ENCODE peak calls at places on chromosomes 2 and 18, in six cellular contexts. P is Caco-2; W is PC-9; R is mammary epithelial cell; M is neural crest cell; Y is CD8-positive, alpha-beta T cell. A is an unnamed sample.
A peak's percentile ranks its signal among the peaks of the same experiment; 100 is the strongest.

GRCh38 chr2:26786207-26787023 is 559 bp downstream of the CENPA start:
- DNase-seq in P (peak; percentile 19), W (no peak), M (no peak), R (peak; percentile 11), Y (no peak), A (no peak)

GRCh38 chr2:201959626-201960025 is 74.0 kb upstream of the FZD7 start:
- DNase-seq in M (no peak), Y (no peak), P (no peak), W (no peak), R (no peak), A (no peak)

GRCh38 chr2:240468300-240469238 is 33.1 kb downstream of the GPC1 start:
- DNase-seq in M (peak; percentile 1), R (no peak), Y (no peak), P (no peak), W (no peak), A (no peak)

GRCh38 chr18:29501952-29502351 is 1325.0 kb upstream of the CDH2 start:
- DNase-seq in Y (no peak), W (peak; percentile 40), P (no peak), M (no peak), R (peak; percentile 87), A (no peak)

GRCh38 chr18:63207154-63207790 is 112.3 kb downstream of the BCL2 start:
- DNase-seq in R (no peak), W (no peak), Y (no peak), P (no peak), M (no peak), A (no peak)

GRCh38 chr2:66495788-66496640 is 61.1 kb downstream of the MEIS1 start:
- DNase-seq in Y (no peak), M (no peak), R (peak; percentile 85), P (peak; percentile 43), W (peak; percentile 92), A (peak; percentile 16)

GRCh38 chr2:38935568-38936172 is 46.0 kb downstream of the ARHGEF33 start:
- DNase-seq in P (no peak), Y (no peak), W (no peak), M (no peak), R (peak; percentile 68), A (no peak)

GRCh38 chr2:67272195-67272594 is 124.9 kb upstream of the ETAA1 start:
- DNase-seq in M (no peak), W (no peak), P (no peak), Y (no peak), R (no peak), A (no peak)

GRCh38 chr18:39946623-39947061 is 2008.4 kb upstream of the PIK3C3 start:
- DNase-seq in M (no peak), W (peak; percentile 90), P (peak; percentile 2), Y (no peak), R (peak; percentile 85), A (no peak)

GRCh38 chr2:149160701-149161217 is 122.3 kb downstream of the LYPD6B start:
- DNase-seq in W (no peak), R (no peak), P (peak; percentile 47), Y (peak; percentile 28), M (no peak), A (no peak)

GRCh38 chr2:61910603-61911002 is 5.1 kb downstream of the COMMD1 start:
- DNase-seq in P (peak; percentile 42), W (no peak), Y (no peak), R (no peak), M (no peak), A (no peak)
- TF ChIP-seq CTCF in P (peak; percentile 27), W (peak; percentile 57), Y (no peak), R (peak; percentile 43), M (peak; percentile 45), A (peak; percentile 13)

GRCh38 chr18:45932708-45933107 is 34.4 kb downstream of the EPG5 start:
- DNase-seq in R (no peak), M (no peak), P (no peak), Y (no peak), W (no peak), A (no peak)

GRCh38 chr18:45935591-45936335 is 31.4 kb downstream of the EPG5 start:
- DNase-seq in R (no peak), W (no peak), Y (no peak), M (no peak), P (no peak), A (no peak)

GRCh38 chr18:45926691-45927090 is 40.4 kb downstream of the EPG5 start:
- DNase-seq in W (no peak), P (no peak), M (no peak), Y (no peak), R (no peak), A (no peak)

GRCh38 chr18:45930953-45931352 is 36.2 kb downstream of the EPG5 start:
- DNase-seq in R (no peak), W (no peak), M (no peak), P (no peak), Y (no peak), A (no peak)
- TF ChIP-seq CTCF in R (no peak), W (no peak), M (no peak), P (no peak), Y (no peak), A (no peak)

DNA sequence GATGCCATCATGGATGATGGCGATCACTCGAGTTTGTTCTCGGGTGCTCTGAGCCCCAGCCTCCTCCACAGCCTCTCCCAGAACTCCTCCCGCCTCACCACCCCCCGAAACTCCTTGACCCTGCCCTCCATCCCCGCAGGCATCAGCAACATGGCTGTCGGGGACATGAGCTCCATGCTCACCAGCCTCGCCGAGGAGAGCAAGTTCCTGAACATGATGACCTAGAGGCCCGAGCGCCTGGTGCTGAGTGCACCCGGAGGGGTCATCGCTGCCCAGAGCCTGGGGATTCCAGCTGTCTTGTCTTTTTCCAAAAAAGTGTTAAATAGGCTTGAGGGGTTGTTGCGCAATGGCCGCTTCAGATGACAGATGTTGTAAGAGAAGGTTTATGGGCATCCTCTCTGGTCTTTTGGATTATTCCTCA is 254.8 kb downstream of the GLI2 start:
- DNase-seq in P (no peak), Y (no peak), W (no peak), M (no peak), R (no peak), A (no peak)
- TF ChIP-seq CTCF in P (no peak), Y (no peak), W (no peak), M (no peak), R (no peak), A (no peak)

GRCh38 chr2:241666627-241667400 is 19.8 kb downstream of the DTYMK start:
- DNase-seq in W (no peak), R (no peak), M (peak; percentile 62), Y (no peak), P (no peak), A (no peak)
- TF ChIP-seq CTCF in W (no peak), R (no peak), M (no peak), Y (no peak), P (no peak), A (no peak)

GRCh38 chr2:219628235-219628985 is 980 bp downstream of the SLC4A3 start:
- DNase-seq in W (no peak), P (no peak), Y (no peak), R (no peak), M (no peak), A (no peak)

GRCh38 chr2:219626540-219626939 is 890 bp upstream of the SLC4A3 start:
- DNase-seq in Y (no peak), R (no peak), M (no peak), P (no peak), W (no peak), A (no peak)

GRCh38 chr2:219625179-219625578 is 2.3 kb upstream of the SLC4A3 start:
- DNase-seq in R (no peak), P (no peak), M (no peak), Y (no peak), W (no peak), A (no peak)

GRCh38 chr2:219628986-219629901 is 1.8 kb downstream of the SLC4A3 start:
- DNase-seq in Y (no peak), M (no peak), W (no peak), P (no peak), R (no peak), A (no peak)

DNA sequence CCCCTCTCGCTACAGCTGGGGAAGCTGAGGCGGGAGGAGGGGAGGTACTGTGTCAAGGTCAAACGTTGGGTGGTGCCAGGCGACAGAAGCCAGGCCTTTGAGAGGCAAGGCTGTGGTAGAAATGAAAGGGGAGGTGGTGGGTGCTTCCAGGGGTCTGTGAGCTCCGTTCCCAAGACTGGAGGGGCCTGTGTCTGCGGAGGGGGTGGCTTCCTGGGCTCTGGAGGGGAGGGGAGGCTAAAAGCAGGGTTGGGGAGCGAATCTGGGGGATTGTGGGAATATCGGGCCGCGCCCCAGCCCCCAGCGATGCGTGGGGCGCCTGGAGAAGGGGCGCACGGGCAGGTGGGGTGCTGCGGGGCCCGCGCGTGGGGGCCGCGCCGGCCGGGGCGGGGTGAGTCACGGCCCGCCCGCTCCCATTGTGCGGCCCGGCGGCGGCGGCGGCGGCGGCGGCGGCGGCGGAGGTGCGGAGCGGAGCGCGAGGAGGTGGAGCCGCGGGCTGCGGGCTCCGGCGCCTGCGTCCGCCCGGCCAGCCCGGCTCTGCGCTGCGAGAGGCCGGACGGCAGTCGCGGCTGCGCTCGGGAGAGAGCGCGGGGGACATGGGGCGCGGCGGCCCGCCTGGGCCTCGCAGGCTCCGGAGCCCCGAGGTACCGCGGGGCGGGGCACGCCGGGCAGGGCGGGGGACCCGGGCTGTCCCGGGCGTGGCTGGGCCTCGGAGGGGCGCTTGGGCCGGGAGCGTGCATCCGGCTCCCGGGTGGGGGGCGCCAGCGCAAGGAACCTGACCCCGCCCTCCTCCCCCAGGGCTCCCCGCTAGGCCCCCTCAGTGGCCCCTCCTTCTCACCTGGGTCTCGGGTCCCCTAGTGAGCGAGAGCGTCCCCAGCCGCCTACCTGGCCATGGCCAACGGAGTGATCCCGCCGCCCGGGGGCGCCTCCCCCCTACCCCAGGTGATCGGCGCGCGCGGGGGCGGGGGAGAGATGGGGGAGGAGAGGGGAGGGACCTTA is at the start of gene SLC4A3:
- DNase-seq in R (peak; percentile 29), Y (no peak), M (no peak), P (peak; percentile 58), W (no peak), A (no peak)
- TF ChIP-seq CTCF in R (peak; percentile 19), Y (no peak), M (peak; percentile 24), P (peak; percentile 38), W (no peak), A (no peak)

GRCh38 chr2:180077295-180077906 is 70.3 kb upstream of the CWC22 start:
- DNase-seq in P (no peak), R (peak; percentile 6), Y (no peak), W (no peak), M (no peak), A (peak; percentile 1)
- TF ChIP-seq CTCF in P (peak; percentile 72), R (peak; percentile 92), Y (peak; percentile 42), W (peak; percentile 95), M (peak; percentile 75), A (peak; percentile 92)

A was measured in AG09319.